ENCODE peak calls at places on chromosomes 1 and 21, in seven cellular contexts. Z, T, K, E, O, C and W are unnamed samples.

GRCh38 chr1:62800274-62800673 is 16.3 kb downstream of the ATG4C start:
- DNase-seq in Z (no peak), T (no peak), K (no peak), E (no peak), O (no peak), C (no peak), W (no peak)

GRCh38 chr1:227576152-227576551 is 12.8 kb downstream of the ZNF678 start:
- DNase-seq in Z (no peak), T (no peak), K (no peak), E (peak; percentile 50), O (no peak), C (no peak), W (no peak)

GRCh38 chr1:67307251-67308060 is at the start of gene IL12RB2:
- DNase-seq in Z (no peak), T (peak; percentile 1), K (peak; percentile 70), E (no peak), O (no peak), C (no peak), W (no peak)

GRCh38 chr1:85849660-85850059 is 141.4 kb upstream of the ZNHIT6 start:
- DNase-seq in Z (no peak), T (no peak), K (no peak), E (no peak), O (no peak), C (no peak), W (no peak)

GRCh38 chr1:206022766-206023165 is 929 bp downstream of the CTSE start:
- DNase-seq in Z (no peak), T (no peak), K (no peak), E (no peak), O (no peak), C (no peak), W (no peak)

GRCh38 chr1:203081465-203082355 is 4.1 kb downstream of the MYOG start:
- DNase-seq in Z (no peak), T (no peak), K (no peak), E (no peak), O (peak; percentile 18), C (no peak), W (no peak)

GRCh38 chr1:161314201-161314981 is at the start of gene SDHC:
- DNase-seq in Z (peak; percentile 82), T (peak; percentile 87), K (peak; percentile 89), E (peak; percentile 95), O (peak; percentile 92), C (peak; percentile 95), W (no peak)

GRCh38 chr21:15809818-15810217 is 80.0 kb downstream of the USP25 start:
- DNase-seq in Z (peak; percentile 36), T (no peak), K (no peak), E (peak; percentile 76), O (no peak), C (no peak), W (no peak)

GRCh38 chr1:112744019-112744578 is 29.0 kb upstream of the PPM1J start:
- DNase-seq in Z (peak; percentile 43), T (no peak), K (peak; percentile 48), E (peak; percentile 63), O (no peak), C (no peak), W (no peak)

GRCh38 chr21:36554411-36555157 is 74.7 kb upstream of the CLDN14 start:
- DNase-seq in Z (no peak), T (no peak), K (no peak), E (no peak), O (no peak), C (peak; percentile 39), W (no peak)

GRCh38 chr1:35708179-35708891 is 10.3 kb downstream of the C1orf216 start:
- DNase-seq in Z (no peak), T (no peak), K (no peak), E (peak; percentile 11), O (no peak), C (no peak), W (peak; percentile 66)

GRCh38 chr1:34166191-34167090 is 1.4 kb upstream of the CSMD2 start:
- DNase-seq in Z (no peak), T (no peak), K (peak; percentile 44), E (peak; percentile 17), O (no peak), C (peak; percentile 85), W (no peak)

GRCh38 chr21:29775462-29775861 is 164.3 kb downstream of the GRIK1 start:
- DNase-seq in Z (no peak), T (no peak), K (no peak), E (no peak), O (no peak), C (no peak), W (no peak)

GRCh38 chr1:17563494-17564281 is 24.2 kb downstream of the ARHGEF10L start:
- DNase-seq in Z (no peak), T (no peak), K (no peak), E (no peak), O (no peak), C (no peak), W (no peak)

GRCh38 chr1:95041491-95042165 is 31.1 kb downstream of the ALG14 start:
- DNase-seq in Z (peak; percentile 83), T (no peak), K (peak; percentile 36), E (peak; percentile 92), O (peak; percentile 57), C (no peak), W (no peak)

GRCh38 chr1:239947789-239948188 is 143.9 kb upstream of the FMN2 start:
- DNase-seq in Z (no peak), T (no peak), K (no peak), E (no peak), O (no peak), C (no peak), W (no peak)

GRCh38 chr1:204123376-204123775 is 28.5 kb downstream of the ETNK2 start:
- DNase-seq in Z (no peak), T (no peak), K (no peak), E (peak; percentile 23), O (no peak), C (no peak), W (no peak)

GRCh38 chr1:22711071-22711470 is 432 bp downstream of the EPHB2 start:
- DNase-seq in Z (no peak), T (no peak), K (no peak), E (peak; percentile 13), O (no peak), C (no peak), W (no peak)

GRCh38 chr1:33295450-33296081 is 25.3 kb downstream of the A3GALT2 start:
- DNase-seq in Z (peak; percentile 77), T (peak; percentile 88), K (peak; percentile 93), E (peak; percentile 84), O (peak; percentile 89), C (peak; percentile 87), W (no peak)

GRCh38 chr1:3417082-3417728 is 37.3 kb upstream of the ARHGEF16 start:
- DNase-seq in Z (no peak), T (no peak), K (no peak), E (no peak), O (no peak), C (no peak), W (no peak)

GRCh38 chr1:170030212-170030611 is 44.3 kb downstream of the KIFAP3 start:
- DNase-seq in Z (no peak), T (no peak), K (no peak), E (no peak), O (no peak), C (no peak), W (no peak)

GRCh38 chr21:29053656-29054055 is 19.8 kb downstream of the CCT8 start:
- DNase-seq in Z (peak; percentile 9), T (no peak), K (no peak), E (no peak), O (no peak), C (no peak), W (no peak)

GRCh38 chr21:42097860-42098259 is 26.7 kb downstream of the UMODL1 start:
- DNase-seq in Z (peak; percentile 98), T (no peak), K (no peak), E (peak; percentile 85), O (no peak), C (no peak), W (no peak)

GRCh38 chr1:233094691-233095090 is 144.3 kb downstream of the NTPCR start:
- DNase-seq in Z (no peak), T (no peak), K (no peak), E (no peak), O (no peak), C (no peak), W (no peak)

GRCh38 chr1:13543927-13544556 is 30.2 kb upstream of the LRRC38 start:
- DNase-seq in Z (no peak), T (no peak), K (peak; percentile 54), E (peak; percentile 28), O (no peak), C (no peak), W (no peak)

GRCh38 chr1:38179423-38179822 is 132.8 kb upstream of the POU3F1 start:
- DNase-seq in Z (no peak), T (no peak), K (no peak), E (no peak), O (no peak), C (no peak), W (no peak)

GRCh38 chr1:101216623-101217022 is 20.2 kb upstream of the S1PR1 start:
- DNase-seq in Z (no peak), T (no peak), K (no peak), E (no peak), O (no peak), C (no peak), W (no peak)

GRCh38 chr1:228279011-228279721 is 71.3 kb downstream of the OBSCN start:
- DNase-seq in Z (no peak), T (no peak), K (no peak), E (no peak), O (peak; percentile 39), C (no peak), W (peak; percentile 91)

GRCh38 chr1:182054698-182055326 is 6.7 kb downstream of the ZNF648 start:
- DNase-seq in Z (peak; percentile 6), T (peak; percentile 33), K (peak; percentile 65), E (peak; percentile 5), O (no peak), C (peak; percentile 50), W (no peak)